ENCODE peak calls at places on chromosomes 12 and 14, in five cellular contexts. F is A673, G is ascending aorta, L is esophagus squamous epithelium, J is adrenal gland. S is an unnamed sample.

GRCh38 chr12:49288412-49288853 is 6.5 kb upstream of the PRPH start:
- DNase-seq in F (peak), G (no peak), L (no peak), J (peak), S (no peak)

GRCh38 chr12:117046861-117047530 is 52.2 kb downstream of the TESC start:
- DNase-seq in F (no peak), G (no peak), L (no peak), J (no peak), S (no peak)

GRCh38 chr12:538731-539539 is 79.2 kb downstream of the B4GALNT3 start:
- DNase-seq in F (peak), G (no peak), L (no peak), J (peak), S (no peak)

GRCh38 chr12:3040026-3040656 is 37.0 kb upstream of the TSPAN9 start:
- DNase-seq in F (no peak), G (no peak), L (no peak), J (no peak), S (no peak)

GRCh38 chr12:79911889-79912656 is 22.8 kb downstream of the PPP1R12A start:
- DNase-seq in F (peak), G (no peak), L (no peak), J (no peak), S (no peak)

GRCh38 chr14:75561013-75561432 is 17.4 kb upstream of the FLVCR2 start:
- DNase-seq in F (peak), G (no peak), L (no peak), J (peak), S (no peak)

GRCh38 chr12:108722992-108723766 is 8.1 kb downstream of the CORO1C start:
- DNase-seq in F (peak), G (no peak), L (no peak), J (no peak), S (no peak)

GRCh38 chr12:40058721-40059190 is 47.1 kb downstream of the SLC2A13 start:
- DNase-seq in F (peak), G (no peak), L (no peak), J (no peak), S (no peak)

GRCh38 chr12:14417717-14418116 is 52.2 kb downstream of the ATF7IP start:
- DNase-seq in F (peak), G (peak), L (no peak), J (peak), S (no peak)

GRCh38 chr12:101855364-101855884 is 22.0 kb upstream of the DRAM1 start:
- DNase-seq in F (no peak), G (no peak), L (no peak), J (no peak), S (no peak)

GRCh38 chr12:115910057-115910456 is 367.4 kb downstream of the MED13L start:
- DNase-seq in F (no peak), G (no peak), L (no peak), J (no peak), S (no peak)

GRCh38 chr12:3045494-3045893 is 31.7 kb upstream of the TSPAN9 start:
- DNase-seq in F (peak), G (no peak), L (no peak), J (no peak), S (no peak)

GRCh38 chr12:12315838-12316237 is 34.2 kb downstream of the MANSC1 start:
- DNase-seq in F (no peak), G (no peak), L (no peak), J (no peak), S (no peak)

GRCh38 chr12:48351022-48351708 is 446 bp upstream of the ZNF641 start:
- DNase-seq in F (peak), G (peak), L (no peak), J (peak), S (peak)

DNA sequence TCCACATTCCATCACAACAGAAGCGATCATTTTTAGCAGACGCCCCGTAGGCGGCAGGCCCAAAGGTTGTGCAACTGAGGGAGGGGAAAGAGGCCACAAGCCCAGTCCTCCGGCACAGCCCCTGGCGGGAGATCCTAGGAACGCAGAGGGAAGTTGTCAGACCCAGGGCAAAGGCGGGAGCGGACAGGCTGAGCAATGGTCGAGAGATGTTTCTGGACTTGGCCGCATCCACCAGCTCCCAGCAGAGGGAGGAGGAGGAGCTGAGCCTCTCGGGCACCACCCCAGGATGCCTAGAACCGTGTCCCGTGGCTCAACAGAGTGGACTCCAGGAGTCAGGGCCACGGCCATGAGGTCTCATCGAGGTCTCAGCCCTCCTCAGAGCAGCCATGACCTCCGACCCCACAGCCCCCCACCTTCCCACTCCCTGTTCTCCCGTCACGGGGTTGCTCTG is 38.0 kb upstream of the GALNT9 start:
- DNase-seq in F (no peak), G (no peak), L (no peak), J (no peak), S (no peak)
- TF ChIP-seq CTCF in F (no peak), G (no peak), L (no peak), J (no peak), S (no peak)

GRCh38 chr14:91365552-91365951 is 52.1 kb downstream of the CCDC88C start:
- DNase-seq in F (no peak), G (no peak), L (no peak), J (no peak), S (no peak)
- H3K4me3 ChIP-seq in F (no peak), G (no peak), L (no peak), J (no peak), S (no peak)

GRCh38 chr12:130499474-130499873 is 161.8 kb downstream of the PIWIL1 start:
- DNase-seq in F (no peak), G (no peak), L (no peak), J (no peak), S (no peak)

GRCh38 chr12:130500835-130501330 is 163.2 kb downstream of the PIWIL1 start:
- DNase-seq in F (no peak), G (no peak), L (no peak), J (no peak), S (no peak)

GRCh38 chr12:130497991-130498390 is 160.3 kb downstream of the PIWIL1 start:
- DNase-seq in F (no peak), G (no peak), L (no peak), J (no peak), S (no peak)

GRCh38 chr12:130497331-130497730 is 159.6 kb downstream of the PIWIL1 start:
- DNase-seq in F (no peak), G (no peak), L (no peak), J (no peak), S (no peak)

GRCh38 chr12:130498589-130499385 is 161.1 kb downstream of the PIWIL1 start:
- DNase-seq in F (no peak), G (no peak), L (no peak), J (no peak), S (no peak)
- H3K27ac ChIP-seq in F (no peak), G (no peak), L (no peak), J (no peak), S (no peak)

GRCh38 chr14:101963611-101964296 is 619 bp upstream of the DYNC1H1 start:
- DNase-seq in F (no peak), G (no peak), L (no peak), J (no peak), S (no peak)

GRCh38 chr14:101964297-101965144 is at the start of gene DYNC1H1:
- DNase-seq in F (peak), G (peak), L (peak), J (peak), S (peak)

GRCh38 chr14:101965796-101966718 is 1.7 kb downstream of the DYNC1H1 start:
- DNase-seq in F (no peak), G (no peak), L (no peak), J (no peak), S (no peak)

GRCh38 chr14:101966742-101967141 is 2.4 kb downstream of the DYNC1H1 start:
- DNase-seq in F (no peak), G (no peak), L (no peak), J (no peak), S (no peak)

DNA sequence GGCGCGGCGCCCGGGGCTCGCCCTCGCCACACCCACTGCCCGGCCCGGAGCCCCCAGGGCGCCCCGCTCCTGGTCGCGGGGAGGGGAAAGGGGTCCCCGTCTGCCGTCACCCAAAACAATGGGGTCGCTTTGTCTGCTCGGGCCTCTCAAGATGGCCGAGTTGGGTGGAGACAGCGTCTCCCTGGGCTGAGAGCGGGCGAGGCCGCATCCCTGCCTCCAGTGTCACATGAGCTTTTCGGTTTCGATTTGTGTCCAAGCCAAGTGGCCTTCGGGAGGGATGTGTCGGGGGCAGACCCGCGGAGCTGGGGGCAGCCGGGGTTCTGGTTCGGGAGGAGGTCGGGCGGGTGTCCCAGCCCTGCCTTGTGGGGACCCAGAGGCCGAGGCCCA is 765 bp downstream of the DYNC1H1 start:
- DNase-seq in F (peak), G (no peak), L (no peak), J (peak), S (no peak)
- TF ChIP-seq CTCF in F (no peak), G (no peak), L (no peak), J (no peak), S (no peak)

DNA sequence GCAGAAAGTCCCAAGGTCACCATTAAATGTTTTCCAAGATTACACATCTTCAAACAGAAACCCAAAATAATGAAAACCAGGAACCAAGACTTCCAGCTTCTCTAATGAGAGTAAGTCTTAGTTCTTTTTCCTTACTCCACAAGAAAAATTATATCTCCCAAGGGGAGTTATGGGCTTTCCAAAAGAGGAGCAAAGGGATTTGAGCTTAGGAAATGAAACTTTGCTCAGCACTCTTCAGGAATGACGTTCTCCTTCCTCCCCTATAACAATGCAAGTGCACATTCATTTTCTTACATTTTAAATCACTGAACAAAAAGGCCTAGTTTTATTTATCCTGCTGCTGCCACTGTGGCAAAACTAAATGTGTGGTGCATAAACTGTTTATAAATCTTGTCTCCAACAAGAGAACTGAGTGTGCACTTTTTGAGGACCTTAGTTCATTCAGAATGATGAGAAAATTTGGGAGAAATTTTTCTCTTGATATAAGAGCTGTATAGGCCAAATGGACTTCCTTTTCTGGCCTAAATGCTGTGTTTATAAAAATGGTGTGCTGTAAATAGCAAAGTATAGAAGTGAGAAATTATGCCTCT is 148.4 kb upstream of the PLEKHG7 start:
- DNase-seq in F (no peak), G (no peak), L (no peak), J (no peak), S (no peak)
- H3K4me3 ChIP-seq in F (no peak), G (no peak), L (no peak), J (no peak), S (no peak)